ENCODE peak calls at places on chromosomes 2 and 18, in five cellular contexts. K, A, V, X and F are unnamed samples. For H3K4me1, the result is how much of the 10 kb centered on the place peaks cover.

GRCh38 chr2:159093496-159093895 is 125.1 kb downstream of the TANC1 start:
- DNase-seq in V (no peak), A (no peak), K (no peak), X (peak), F (no peak)

GRCh38 chr2:159071190-159071915 is 102.9 kb downstream of the TANC1 start:
- DNase-seq in K (no peak), X (no peak), A (no peak), V (no peak), F (no peak)

GRCh38 chr2:143524001-143524608 is 394.9 kb downstream of the ARHGAP15 start:
- DNase-seq in X (no peak), K (no peak), A (no peak), V (no peak), F (no peak)

GRCh38 chr18:30618567-30618966 is 424.0 kb downstream of the DSC3 start:
- DNase-seq in X (no peak), K (no peak), A (no peak), V (no peak), F (no peak)

GRCh38 chr18:26465431-26465830 is 82.9 kb downstream of the KCTD1 start:
- DNase-seq in V (no peak), X (no peak), K (no peak), A (no peak), F (no peak)

GRCh38 chr18:22683196-22683676 is 249.9 kb upstream of the RBBP8 start:
- DNase-seq in V (peak), X (peak), A (no peak), K (peak), F (peak)

GRCh38 chr2:191783416-191783815 is 63.5 kb downstream of the CAVIN2 start:
- DNase-seq in V (no peak), X (no peak), A (no peak), K (no peak), F (no peak)

GRCh38 chr2:191434072-191434471 is 188.9 kb downstream of the MYO1B start:
- DNase-seq in A (no peak), K (no peak), X (no peak), V (no peak), F (no peak)

GRCh38 chr2:85744771-85745601 is 8.8 kb upstream of the ATOH8 start:
- DNase-seq in A (no peak), V (no peak), K (peak), X (no peak), F (no peak)

GRCh38 chr2:131201098-131201497 is 8.2 kb upstream of the POTEE start:
- DNase-seq in X (no peak), A (no peak), K (no peak), V (no peak), F (no peak)

GRCh38 chr2:53515435-53516332 is 251.9 kb upstream of the CHAC2 start:
- DNase-seq in X (peak), A (no peak), V (no peak), K (no peak), F (peak)

GRCh38 chr2:160956243-160956802 is 203.9 kb upstream of the TANK start:
- DNase-seq in X (no peak), A (no peak), V (no peak), K (no peak), F (peak)

GRCh38 chr2:238096311-238097011 is 3.7 kb upstream of the ESPNL start:
- DNase-seq in V (no peak), A (no peak), K (no peak), X (no peak), F (peak)

GRCh38 chr2:118176601-118177000 is 88.3 kb downstream of the INSIG2 start:
- DNase-seq in X (no peak), K (no peak), V (no peak), A (no peak), F (no peak)

GRCh38 chr2:160334028-160334729 is 134.1 kb upstream of the ITGB6 start:
- DNase-seq in A (peak), X (peak), K (no peak), V (no peak), F (no peak)

GRCh38 chr2:221641181-221641871 is 69.2 kb upstream of the EPHA4 start:
- DNase-seq in X (peak), V (no peak), K (no peak), A (peak), F (no peak)

GRCh38 chr18:74654637-74655036 is 57.0 kb downstream of the ZNF407 start:
- DNase-seq in A (peak), K (no peak), V (no peak), X (peak), F (no peak)

GRCh38 chr2:3453196-3453845 is 66.0 kb downstream of the ADI1 start:
- DNase-seq in X (peak), A (no peak), K (no peak), V (no peak), F (no peak)

GRCh38 chr2:149098722-149099121 is 60.2 kb downstream of the LYPD6B start:
- DNase-seq in A (peak), K (no peak), V (no peak), X (peak), F (peak)

DNA sequence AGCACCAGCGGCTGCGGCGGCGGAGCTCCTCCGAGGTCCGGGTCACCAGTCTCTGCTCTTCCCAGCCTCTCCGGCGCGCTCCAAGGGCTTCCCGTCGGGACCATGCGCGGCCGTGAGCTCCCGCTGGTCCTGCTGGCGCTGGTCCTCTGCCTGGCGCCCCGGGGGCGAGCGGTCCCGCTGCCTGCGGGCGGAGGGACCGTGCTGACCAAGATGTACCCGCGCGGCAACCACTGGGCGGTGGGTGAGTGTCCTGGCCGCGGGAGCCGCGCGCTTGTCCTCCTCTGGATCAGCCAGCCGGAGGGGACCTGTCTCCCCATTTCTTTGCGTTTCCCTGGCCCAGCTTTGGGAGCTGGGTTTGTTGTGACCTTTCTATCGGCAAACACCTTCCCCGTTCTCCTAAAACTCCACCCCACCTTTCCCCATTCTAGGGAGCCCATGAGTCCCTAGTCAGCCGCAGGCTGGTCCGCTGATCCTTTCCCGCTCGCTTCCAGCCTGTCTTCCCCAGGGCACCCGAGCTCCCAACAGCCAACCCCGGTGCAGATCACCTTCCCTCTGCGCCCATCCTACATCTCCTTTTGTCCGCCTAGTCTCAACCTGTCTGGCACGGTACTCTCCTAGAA is 316 bp downstream of the GRP start:
- DNase-seq in K (no peak), V (no peak), A (no peak), X (no peak), F (no peak)
- H3K4me3 ChIP-seq in K (no peak), V (peak), A (no peak), X (no peak), F (no peak)

GRCh38 chr2:46313063-46313462 is 15.9 kb downstream of the EPAS1 start:
- DNase-seq in X (no peak), V (no peak), A (no peak), K (no peak), F (no peak)
- H3K4me1 ChIP-seq in X (half or more), V (half or more), A (half or more), K (under half), F (half or more)

GRCh38 chr2:27798948-27799645 is 27.6 kb downstream of the MRPL33 start:
- DNase-seq in K (no peak), A (peak), X (peak), V (no peak), F (peak)

GRCh38 chr2:27796991-27797752 is 25.7 kb downstream of the MRPL33 start:
- DNase-seq in K (no peak), X (no peak), A (no peak), V (peak), F (no peak)

GRCh38 chr2:27798476-27798875 is 27.0 kb downstream of the MRPL33 start:
- DNase-seq in A (no peak), K (no peak), X (no peak), V (no peak), F (no peak)

GRCh38 chr2:27800856-27801255 is 29.3 kb downstream of the MRPL33 start:
- DNase-seq in K (no peak), A (no peak), V (no peak), X (no peak), F (no peak)

GRCh38 chr2:27799646-27800010 is 28.1 kb downstream of the MRPL33 start:
- DNase-seq in K (no peak), V (no peak), A (no peak), X (no peak), F (no peak)
- TF ChIP-seq CTCF in K (no peak), V (no peak), A (no peak), X (no peak), F (no peak)

GRCh38 chr2:166223298-166223697 is 95.5 kb upstream of the SCN1A start:
- DNase-seq in V (no peak), K (no peak), A (no peak), X (no peak), F (no peak)
- H3K4me3 ChIP-seq in V (no peak), K (no peak), A (no peak), X (no peak), F (no peak)

DNA sequence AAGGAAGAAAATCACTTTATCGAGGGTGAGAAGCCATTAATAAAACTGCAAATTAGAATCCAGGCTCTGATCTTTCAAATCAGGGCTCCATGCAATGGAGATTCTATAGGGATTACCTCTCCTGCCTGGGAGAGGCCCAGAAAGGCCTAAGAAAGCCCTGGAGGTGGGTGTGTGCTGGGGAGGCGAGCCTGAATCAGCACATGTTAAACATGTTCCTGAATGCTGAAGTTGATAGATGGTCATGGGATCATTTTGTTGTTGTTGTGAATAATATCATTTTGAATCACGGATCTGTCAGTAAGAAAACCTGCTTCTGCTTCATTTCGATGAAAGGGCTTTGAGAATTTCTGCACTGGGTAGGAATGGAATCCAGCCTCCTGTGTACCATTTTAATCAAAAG is 254.4 kb downstream of the ACKR3 start:
- DNase-seq in K (no peak), V (no peak), X (no peak), A (no peak), F (no peak)
- H3K4me1 ChIP-seq in K (under half), V (under half), X (under half), A (under half), F (half or more)

GRCh38 chr18:46464926-46465655 is 191.9 kb downstream of the LOXHD1 start:
- DNase-seq in A (no peak), K (no peak), X (no peak), V (no peak), F (no peak)
- TF ChIP-seq CTCF in A (peak), K (no peak), X (peak), V (peak), F (no peak)